ENCODE peak calls at places on chromosomes 4 and X, in seven cellular contexts. M is fibroblast of pulmonary artery, W is GM23248, I is OCI-LY7, L is A549, G is foreskin fibroblast, P is psoas muscle. Y is an unnamed sample.

GRCh38 chr4:118742050-118742449 is 56.9 kb downstream of the METTL14 start:
- DNase-seq in W (peak), I (no peak), M (no peak), P (no peak), G (peak), L (no peak), Y (no peak)

GRCh38 chr4:17639136-17639535 is 24.7 kb downstream of the MED28 start:
- DNase-seq in I (no peak), W (no peak), M (no peak), P (peak), G (no peak), L (no peak), Y (no peak)

GRCh38 chr4:40923326-40924095 is 173.8 kb downstream of the NSUN7 start:
- DNase-seq in M (no peak), I (no peak), P (no peak), G (no peak), L (no peak), W (no peak), Y (no peak)

GRCh38 chrX:18889982-18890381 is 93.9 kb downstream of the PHKA2 start:
- DNase-seq in I (no peak), G (no peak), M (no peak), W (no peak), L (no peak), P (no peak), Y (no peak)

GRCh38 chr4:83599183-83599582 is 63.3 kb downstream of the GPAT3 start:
- DNase-seq in L (peak), G (peak), M (peak), P (no peak), I (peak), W (peak), Y (no peak)

GRCh38 chrX:19595036-19595435 is 79.7 kb upstream of the MAP3K15 start:
- DNase-seq in P (no peak), L (no peak), W (peak), G (peak), M (peak), I (no peak), Y (no peak)

GRCh38 chrX:40083120-40083978 is 14.4 kb downstream of the BCOR start:
- DNase-seq in I (no peak), W (peak), G (peak), P (peak), M (no peak), L (no peak), Y (no peak)

GRCh38 chrX:37509349-37509748 is 62.1 kb upstream of the LANCL3 start:
- DNase-seq in M (no peak), P (no peak), G (no peak), L (no peak), I (peak), W (peak), Y (no peak)

GRCh38 chr4:1722551-1723071 is 1.3 kb downstream of the TACC3 start:
- DNase-seq in P (peak), G (peak), I (no peak), L (no peak), W (no peak), M (no peak), Y (no peak)

GRCh38 chrX:39519566-39520301 is 578.0 kb downstream of the BCOR start:
- DNase-seq in G (no peak), M (no peak), I (no peak), P (peak), L (no peak), W (no peak), Y (no peak)

GRCh38 chr4:6386091-6386490 is 86.3 kb downstream of the PPP2R2C start:
- DNase-seq in G (no peak), I (no peak), P (no peak), M (no peak), L (no peak), W (no peak), Y (no peak)

GRCh38 chr4:189090174-189090814 is 850.4 kb upstream of the FRG1 start:
- DNase-seq in G (peak), I (no peak), P (no peak), W (peak), M (peak), L (peak), Y (no peak)

GRCh38 chr4:31674313-31674947 is 954.3 kb downstream of the PCDH7 start:
- DNase-seq in W (no peak), P (no peak), L (no peak), I (peak), G (peak), M (peak), Y (no peak)

GRCh38 chr4:17358236-17358635 is 153.7 kb downstream of the QDPR start:
- DNase-seq in I (no peak), P (no peak), M (no peak), L (no peak), G (no peak), W (no peak), Y (no peak)

GRCh38 chr4:1169171-1169671 is 3.2 kb downstream of the SPON2 start:
- DNase-seq in W (no peak), M (no peak), P (peak), L (no peak), G (no peak), I (no peak), Y (no peak)

GRCh38 chr4:183241771-183242170 is 78.3 kb downstream of the CLDN22 start:
- DNase-seq in G (peak), W (no peak), L (no peak), I (no peak), M (peak), P (no peak), Y (no peak)

GRCh38 chrX:131729295-131729694 is 185.4 kb downstream of the OR13H1 start:
- DNase-seq in L (peak), I (no peak), G (no peak), W (no peak), M (no peak), P (peak), Y (no peak)

GRCh38 chrX:18617351-18617750 is 54.6 kb downstream of the RS1 start:
- DNase-seq in W (peak), M (peak), L (peak), P (no peak), I (no peak), G (peak), Y (peak)

GRCh38 chrX:78321809-78322208 is 5.6 kb downstream of the CYSLTR1 start:
- DNase-seq in I (peak), L (no peak), P (no peak), M (no peak), W (no peak), G (no peak), Y (no peak)

GRCh38 chr4:73414936-73415271 is 10.8 kb downstream of the ALB start:
- DNase-seq in P (no peak), M (no peak), L (no peak), W (no peak), I (no peak), G (no peak), Y (no peak)

GRCh38 chrX:119647552-119648420 is 41.6 kb upstream of the NKRF start:
- DNase-seq in M (no peak), W (no peak), I (no peak), G (no peak), P (no peak), L (no peak), Y (no peak)
- H3K4me3 ChIP-seq in M (no peak), W (no peak), I (no peak), G (no peak), P (no peak), L (no peak), Y (no peak)

GRCh38 chrX:45385767-45386166 is 185.1 kb upstream of the DIPK2B start:
- DNase-seq in I (no peak), G (peak), P (no peak), M (no peak), L (no peak), W (peak), Y (no peak)
- H3K4me3 ChIP-seq in I (no peak), G (no peak), P (no peak), M (no peak), L (no peak), W (no peak), Y (no peak)

GRCh38 chr4:8427262-8427661 is 13.3 kb downstream of the ACOX3 start:
- DNase-seq in W (no peak), M (no peak), L (no peak), G (no peak), P (no peak), I (no peak), Y (no peak)
- H3K4me3 ChIP-seq in W (peak), M (peak), L (peak), G (peak), P (peak), I (peak), Y (peak)

DNA sequence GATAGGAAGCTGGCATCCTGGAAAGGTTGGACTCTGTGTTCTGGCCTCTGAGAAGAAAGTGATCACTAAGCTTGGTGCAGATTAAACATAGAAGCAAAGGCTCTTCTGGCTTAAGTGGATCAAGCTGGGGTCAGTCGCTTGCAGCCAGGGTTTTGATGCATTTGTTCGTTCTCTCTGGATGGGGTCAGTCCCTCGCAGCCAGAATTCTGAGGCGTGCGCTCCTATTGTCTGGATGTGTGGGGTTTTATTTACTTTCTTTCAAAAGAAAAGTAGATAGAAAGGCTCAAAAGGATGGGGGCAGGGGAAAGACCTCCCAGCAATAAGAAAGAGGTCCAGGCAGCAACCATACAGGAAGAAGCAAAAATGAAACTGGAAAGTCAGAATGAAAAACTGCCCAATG is 152.6 kb downstream of the DHRSX start:
- DNase-seq in W (no peak), G (no peak), I (no peak), P (no peak), L (no peak), M (no peak), Y (no peak)
- H3K4me3 ChIP-seq in W (no peak), G (no peak), I (no peak), P (no peak), L (no peak), M (no peak), Y (no peak)

DNA sequence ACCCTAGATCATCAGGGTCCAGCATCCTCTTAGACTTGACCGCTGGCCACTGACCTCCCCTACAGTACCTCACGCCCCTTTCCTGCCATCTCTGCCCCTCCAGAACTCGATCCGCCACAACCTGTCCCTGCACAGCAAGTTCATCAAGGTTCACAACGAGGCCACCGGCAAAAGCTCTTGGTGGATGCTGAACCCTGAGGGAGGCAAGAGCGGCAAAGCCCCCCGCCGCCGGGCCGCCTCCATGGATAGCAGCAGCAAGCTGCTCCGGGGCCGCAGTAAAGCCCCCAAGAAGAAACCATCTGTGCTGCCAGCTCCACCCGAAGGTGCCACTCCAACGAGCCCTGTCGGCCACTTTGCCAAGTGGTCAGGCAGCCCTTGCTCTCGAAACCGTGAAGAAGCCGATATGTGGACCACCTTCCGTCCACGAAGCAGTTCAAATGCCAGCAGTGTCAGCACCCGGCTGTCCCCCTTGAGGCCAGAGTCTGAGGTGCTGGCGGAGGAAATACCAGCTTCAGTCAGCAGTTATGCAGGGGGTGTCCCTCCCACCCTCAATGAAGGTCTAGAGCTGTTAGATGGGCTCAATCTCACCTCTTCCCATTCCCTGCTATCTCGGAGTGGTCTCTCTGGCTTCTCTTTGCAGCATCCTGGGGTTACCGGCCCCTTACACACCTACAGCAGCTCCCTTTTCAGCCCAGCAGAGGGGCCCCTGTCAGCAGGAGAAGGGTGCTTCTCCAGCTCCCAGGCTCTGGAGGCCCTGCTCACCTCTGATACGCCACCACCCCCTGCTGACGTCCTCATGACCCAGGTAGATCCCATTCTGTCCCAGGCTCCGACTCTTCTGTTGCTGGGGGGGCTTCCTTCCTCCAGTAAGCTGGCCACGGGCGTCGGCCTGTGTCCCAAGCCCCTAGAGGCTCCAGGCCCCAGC is 5.2 kb downstream of the FOXO4 start:
- DNase-seq in M (no peak), I (no peak), P (no peak), G (no peak), L (no peak), W (no peak), Y (no peak)
- H3K4me3 ChIP-seq in M (no peak), I (no peak), P (no peak), G (no peak), L (no peak), W (no peak), Y (no peak)

DNA sequence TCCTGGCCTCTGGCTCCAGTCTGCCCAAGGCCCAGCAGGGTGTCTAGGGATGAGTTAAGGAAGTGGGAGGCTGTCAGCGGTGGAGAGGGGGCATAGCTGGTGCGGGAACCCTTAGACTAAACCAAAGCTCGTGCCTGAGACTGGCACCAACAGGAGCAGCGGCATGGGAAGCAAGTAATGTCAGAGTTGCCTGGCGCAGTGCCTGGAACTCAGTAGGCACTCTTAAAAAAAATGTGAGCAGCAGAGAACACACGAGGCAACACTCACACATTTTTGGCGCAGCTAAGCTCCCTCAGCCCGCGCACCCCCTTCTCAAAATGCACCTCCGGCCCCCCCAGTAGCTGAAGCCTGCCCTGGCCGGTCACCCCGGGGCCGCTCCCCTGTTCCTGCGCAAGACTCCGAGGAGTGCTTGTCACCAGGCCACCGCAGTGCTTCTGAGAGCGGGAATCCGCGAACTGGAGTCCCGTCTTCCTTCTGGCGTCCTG is 583 bp downstream of the GABRE start:
- DNase-seq in G (peak), M (no peak), I (no peak), W (peak), L (no peak), P (no peak), Y (no peak)
- H3K4me3 ChIP-seq in G (peak), M (peak), I (no peak), W (peak), L (peak), P (peak), Y (peak)

GRCh38 chr4:80268081-80268823 is 1.8 kb downstream of the FGF5 start:
- DNase-seq in G (peak), L (no peak), I (no peak), M (peak), P (no peak), W (peak), Y (no peak)
- H3K4me3 ChIP-seq in G (peak), L (no peak), I (no peak), M (peak), P (no peak), W (peak), Y (peak)

GRCh38 chr4:173661001-173661400 is 131.0 kb upstream of the HAND2 start:
- DNase-seq in L (no peak), W (no peak), M (no peak), I (no peak), P (no peak), G (no peak), Y (no peak)
- H3K4me3 ChIP-seq in L (no peak), W (no peak), M (no peak), I (no peak), P (no peak), G (no peak), Y (no peak)